ENCODE peak calls at places on chromosomes 6 and 20, in four cellular contexts. One of them, this sample, is unnamed.

GRCh38 chr20:59825944-59826759 is 107.3 kb downstream of the SYCP2 start:
- DNase-seq in mesendoderm: no peak
- DNase-seq in neural progenitor cell: no peak
- DNase-seq in IMR-90: no peak
- DNase-seq in this sample: peak; percentile 90

GRCh38 chr20:33822423-33822822 is 11.3 kb downstream of the CHMP4B start:
- DNase-seq in mesendoderm: no peak
- DNase-seq in neural progenitor cell: no peak
- DNase-seq in IMR-90: no peak
- DNase-seq in this sample: no peak

GRCh38 chr20:57941572-57942381 is 232.0 kb upstream of the PMEPA1 start:
- DNase-seq in mesendoderm: peak; percentile 48
- DNase-seq in neural progenitor cell: no peak
- DNase-seq in IMR-90: no peak
- DNase-seq in this sample: no peak

GRCh38 chr6:118735320-118735719 is 83.9 kb upstream of the CEP85L start:
- DNase-seq in mesendoderm: peak; percentile 74
- DNase-seq in neural progenitor cell: peak; percentile 58
- DNase-seq in IMR-90: no peak
- DNase-seq in this sample: no peak

GRCh38 chr20:22584922-22585785 is 782 bp upstream of the FOXA2 start:
- DNase-seq in mesendoderm: peak; percentile 63
- DNase-seq in neural progenitor cell: peak; percentile 68
- DNase-seq in IMR-90: no peak
- DNase-seq in this sample: no peak

GRCh38 chr6:144316866-144317204 is 31.7 kb downstream of the UTRN start:
- DNase-seq in mesendoderm: no peak
- DNase-seq in neural progenitor cell: no peak
- DNase-seq in IMR-90: no peak
- DNase-seq in this sample: no peak

GRCh38 chr6:147904416-147904815 is 395.9 kb downstream of the SAMD5 start:
- DNase-seq in mesendoderm: peak; percentile 70
- DNase-seq in neural progenitor cell: no peak
- DNase-seq in IMR-90: no peak
- DNase-seq in this sample: no peak

GRCh38 chr6:97306946-97307345 is 23.9 kb upstream of the MMS22L start:
- DNase-seq in mesendoderm: no peak
- DNase-seq in neural progenitor cell: peak; percentile 58
- DNase-seq in IMR-90: no peak
- DNase-seq in this sample: no peak

GRCh38 chr6:160426146-160426545 is 78.0 kb downstream of the SLC22A3 start:
- DNase-seq in mesendoderm: no peak
- DNase-seq in neural progenitor cell: no peak
- DNase-seq in IMR-90: no peak
- DNase-seq in this sample: no peak

GRCh38 chr20:2595076-2595475 is 57.4 kb upstream of the NOP56 start:
- DNase-seq in mesendoderm: no peak
- DNase-seq in neural progenitor cell: no peak
- DNase-seq in IMR-90: no peak
- DNase-seq in this sample: no peak
- H3K4me3 ChIP-seq in mesendoderm: no peak overlapping the region
- H3K4me3 ChIP-seq in neural progenitor cell: no peak overlapping the region
- H3K4me3 ChIP-seq in IMR-90: no peak overlapping the region
- H3K4me3 ChIP-seq in this sample: no peak overlapping the region

DNA sequence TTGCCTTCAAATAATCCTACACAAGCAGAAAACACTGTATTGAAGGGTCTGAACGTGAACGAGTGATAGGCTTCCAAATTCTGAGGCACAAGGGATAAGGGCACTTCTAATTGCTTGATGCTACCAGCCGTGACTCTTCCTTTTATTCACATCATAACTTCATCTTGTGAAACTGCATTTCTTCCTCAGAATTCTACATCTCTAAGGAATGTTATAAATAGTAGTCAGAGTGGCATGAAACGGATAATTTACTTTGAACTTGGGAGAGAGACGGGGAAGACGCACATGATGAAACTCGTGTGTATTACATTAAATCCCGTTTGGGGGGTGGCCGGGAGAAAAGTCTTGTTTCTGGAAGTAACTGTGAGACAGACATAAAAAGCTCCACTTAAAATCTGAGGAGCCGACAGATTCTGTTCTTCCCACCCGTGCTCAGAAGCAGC is 754 bp downstream of the HDDC2 start:
- DNase-seq in mesendoderm: peak; percentile 21
- DNase-seq in neural progenitor cell: no peak
- DNase-seq in IMR-90: peak; percentile 51
- DNase-seq in this sample: no peak
- H3K27ac ChIP-seq in mesendoderm: no peak overlapping the region
- H3K27ac ChIP-seq in neural progenitor cell: no peak overlapping the region
- H3K27ac ChIP-seq in IMR-90: peak overlapping the region; percentile 98
- H3K27ac ChIP-seq in this sample: peak overlapping the region; percentile 85

DNA sequence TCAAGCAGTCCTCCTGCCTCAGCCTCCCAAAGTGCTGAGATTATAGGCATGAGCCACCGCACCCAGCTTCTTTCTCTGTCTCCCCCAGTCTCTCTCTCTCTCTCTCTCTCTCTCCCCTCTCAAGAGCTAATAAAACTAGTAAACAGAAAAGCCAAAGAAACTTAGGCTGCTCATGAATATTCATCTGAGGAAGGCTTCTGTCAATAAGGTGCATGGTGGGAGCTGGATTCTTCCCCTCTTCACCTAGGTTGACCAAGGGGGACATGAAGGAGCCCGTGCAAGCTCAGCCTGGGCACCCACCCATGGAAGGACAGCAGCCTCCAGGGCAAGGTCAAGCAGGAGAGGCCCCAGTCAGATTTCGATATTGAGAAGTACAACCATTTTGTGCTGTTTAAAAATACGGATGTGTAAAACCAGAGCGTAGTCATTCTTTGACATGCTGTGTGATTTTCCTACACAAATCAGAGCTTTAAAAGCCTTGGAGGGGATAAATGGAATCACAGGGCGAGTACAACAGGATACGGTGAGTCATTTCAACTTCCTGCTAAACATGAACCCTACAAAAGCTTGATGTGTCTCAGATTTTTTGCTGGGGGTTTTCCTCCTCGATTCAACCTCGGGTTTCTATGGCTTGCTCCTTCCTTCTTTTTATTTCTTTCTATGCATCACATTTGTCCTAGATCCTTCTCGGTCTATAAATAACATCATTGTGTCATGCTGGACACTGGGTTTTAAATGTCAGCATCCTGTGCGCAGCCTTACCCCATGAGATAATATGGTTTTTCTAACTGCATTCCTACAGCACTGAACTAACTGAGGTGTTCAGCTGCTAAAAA is 368.9 kb upstream of the JARID2 start:
- DNase-seq in mesendoderm: peak; percentile 21
- DNase-seq in neural progenitor cell: no peak
- DNase-seq in IMR-90: peak; percentile 94
- DNase-seq in this sample: no peak
- H3K9ac ChIP-seq in mesendoderm: no peak overlapping the region
- H3K9ac ChIP-seq in neural progenitor cell: no peak overlapping the region
- H3K9ac ChIP-seq in IMR-90: peak overlapping the region; percentile 21
- H3K9ac ChIP-seq in this sample: no peak overlapping the region

DNA sequence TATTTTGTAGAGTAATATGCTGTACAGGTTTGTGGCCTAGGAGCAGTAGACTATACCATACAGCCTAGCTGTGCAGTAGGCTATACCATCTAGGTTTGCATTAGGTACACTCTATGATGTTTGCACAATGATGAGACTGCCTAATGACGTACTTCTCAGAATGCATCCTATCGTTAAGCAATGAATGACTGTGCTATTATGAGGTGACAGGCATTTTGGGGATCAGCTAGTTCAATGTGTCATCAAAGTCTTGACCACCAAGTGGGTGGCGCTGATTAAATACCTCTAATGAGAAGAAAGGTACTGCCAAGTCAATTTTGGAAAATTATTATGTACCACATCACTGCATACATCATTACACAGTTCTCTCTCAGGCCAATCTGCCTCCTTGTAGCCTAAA is 190.2 kb downstream of the BACH2 start:
- DNase-seq in mesendoderm: no peak
- DNase-seq in neural progenitor cell: no peak
- DNase-seq in IMR-90: no peak
- DNase-seq in this sample: no peak
- H3K4me3 ChIP-seq in mesendoderm: no peak overlapping the region
- H3K4me3 ChIP-seq in neural progenitor cell: no peak overlapping the region
- H3K4me3 ChIP-seq in IMR-90: no peak overlapping the region
- H3K4me3 ChIP-seq in this sample: no peak overlapping the region

DNA sequence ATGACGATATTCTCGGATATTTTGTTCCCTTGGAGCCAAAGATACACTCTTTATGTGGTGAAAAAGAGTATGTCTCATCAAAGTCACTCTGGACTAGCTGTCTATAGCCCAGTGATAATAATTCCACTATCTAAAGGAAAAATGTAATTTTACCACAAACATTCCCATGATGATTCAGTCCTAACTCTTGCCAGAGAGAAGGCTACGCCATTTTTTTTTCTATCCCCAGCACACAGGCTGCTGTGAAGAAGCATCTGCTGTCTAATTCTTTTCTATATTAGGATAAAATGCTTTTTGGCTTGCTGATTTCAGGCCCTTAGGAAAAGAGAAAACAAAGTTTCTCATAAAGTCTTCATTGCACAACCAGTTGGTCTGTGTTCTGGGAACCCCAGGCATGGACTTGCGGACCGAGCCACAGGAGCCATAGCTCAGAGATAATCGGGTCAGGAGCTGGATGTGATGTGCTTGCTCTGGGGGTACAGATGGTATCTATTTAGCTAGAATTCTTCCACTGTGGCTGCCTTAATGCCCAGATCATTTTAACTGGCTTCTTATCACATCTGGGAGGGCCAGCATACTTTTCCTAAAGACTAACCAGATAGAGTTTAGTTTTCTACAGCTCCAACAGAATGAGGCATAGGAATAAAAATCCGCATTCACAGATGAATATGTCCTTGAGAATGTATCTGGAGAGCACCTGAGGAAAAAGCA is 683.7 kb upstream of the ID4 start:
- DNase-seq in mesendoderm: no peak
- DNase-seq in neural progenitor cell: no peak
- DNase-seq in IMR-90: no peak
- DNase-seq in this sample: no peak
- H3K27ac ChIP-seq in mesendoderm: no peak overlapping the region
- H3K27ac ChIP-seq in neural progenitor cell: no peak overlapping the region
- H3K27ac ChIP-seq in IMR-90: no peak overlapping the region
- H3K27ac ChIP-seq in this sample: no peak overlapping the region

GRCh38 chr6:25056130-25056529 is 120.4 kb upstream of the RIPOR2 start:
- DNase-seq in mesendoderm: peak; percentile 20
- DNase-seq in neural progenitor cell: no peak
- DNase-seq in IMR-90: no peak
- DNase-seq in this sample: no peak
- H3K9ac ChIP-seq in mesendoderm: no peak overlapping the region
- H3K9ac ChIP-seq in neural progenitor cell: no peak overlapping the region
- H3K9ac ChIP-seq in IMR-90: no peak overlapping the region
- H3K9ac ChIP-seq in this sample: no peak overlapping the region

GRCh38 chr6:137342607-137343186 is 123.5 kb upstream of the IFNGR1 start:
- DNase-seq in mesendoderm: no peak
- DNase-seq in neural progenitor cell: no peak
- DNase-seq in IMR-90: no peak
- DNase-seq in this sample: peak; percentile 70
- H3K4me3 ChIP-seq in mesendoderm: no peak overlapping the region
- H3K4me3 ChIP-seq in neural progenitor cell: no peak overlapping the region
- H3K4me3 ChIP-seq in IMR-90: peak overlapping the region; percentile 16
- H3K4me3 ChIP-seq in this sample: peak overlapping the region; percentile 17